ENCODE peak calls at places on chromosome 18, in five cellular contexts. B is pancreas; F is aorta; K is activated T-cell treated with anti-CD3 and anti-CD28 coated beads, Interleukin-2, amount 50 U/mL, for 4 hours; J is heart right ventricle. N is an unnamed sample.

GRCh38 chr18:74579704-74580103 is 18.0 kb upstream of the ZNF407 start:
- ATAC-seq in F (no peak), B (no peak), K (no peak), J (no peak), N (no peak)

GRCh38 chr18:31241425-31241824 is 76.5 kb upstream of the DSG1 start:
- ATAC-seq in J (no peak), F (no peak), K (no peak), B (peak; percentile 46), N (no peak)

GRCh38 chr18:45901654-45902210 is 65.4 kb downstream of the EPG5 start:
- ATAC-seq in B (no peak), K (no peak), J (no peak), F (no peak), N (no peak)

GRCh38 chr18:62248313-62248712 is 61.3 kb downstream of the RELCH start:
- ATAC-seq in B (no peak), J (no peak), F (no peak), K (no peak), N (no peak)

GRCh38 chr18:55234366-55235093 is 275.3 kb upstream of the CCDC68 start:
- ATAC-seq in F (peak; percentile 89), J (peak; percentile 59), K (peak; percentile 46), B (peak; percentile 99), N (peak; percentile 84)

GRCh38 chr18:27662537-27662936 is 477.4 kb upstream of the CHST9 start:
- ATAC-seq in B (no peak), F (no peak), K (no peak), J (no peak), N (no peak)

GRCh38 chr18:43587538-43588153 is 310.4 kb upstream of the SYT4 start:
- ATAC-seq in F (no peak), K (no peak), B (peak; percentile 84), J (no peak), N (no peak)

GRCh38 chr18:59388180-59388579 is 29.1 kb upstream of the LMAN1 start:
- ATAC-seq in B (no peak), K (no peak), F (no peak), J (no peak), N (no peak)

GRCh38 chr18:50203801-50204604 is 9.1 kb upstream of the MYO5B start:
- ATAC-seq in F (no peak), B (peak; percentile 95), K (no peak), J (peak; percentile 43), N (no peak)

GRCh38 chr18:31490838-31491237 is 7.1 kb upstream of the DSG2 start:
- ATAC-seq in B (peak; percentile 33), J (no peak), F (no peak), K (no peak), N (no peak)

GRCh38 chr18:3810271-3810670 is 360.3 kb downstream of the TGIF1 start:
- ATAC-seq in B (no peak), J (no peak), F (no peak), K (no peak), N (no peak)

GRCh38 chr18:51266736-51267135 is 69.3 kb upstream of the MEX3C start:
- ATAC-seq in J (no peak), B (no peak), K (no peak), F (no peak), N (no peak)

GRCh38 chr18:2588666-2589344 is 17.4 kb downstream of the NDC80 start:
- ATAC-seq in J (no peak), F (no peak), B (peak; percentile 34), K (no peak), N (no peak)

GRCh38 chr18:31329787-31330438 is 12.0 kb downstream of the DSG1 start:
- ATAC-seq in B (no peak), J (no peak), K (no peak), F (no peak), N (no peak)

GRCh38 chr18:62506495-62507143 is 16.2 kb upstream of the ZCCHC2 start:
- ATAC-seq in J (no peak), B (peak; percentile 73), F (no peak), K (no peak), N (no peak)

GRCh38 chr18:7789853-7790552 is 222.9 kb downstream of the PTPRM start:
- ATAC-seq in K (no peak), F (no peak), J (no peak), B (peak; percentile 83), N (no peak)

GRCh38 chr18:36181386-36181785 is 5.9 kb upstream of the MOCOS start:
- ATAC-seq in J (no peak), B (no peak), K (no peak), F (no peak), N (no peak)

GRCh38 chr18:5546660-5547059 is 2.9 kb upstream of the EPB41L3 start:
- ATAC-seq in F (no peak), B (peak; percentile 59), J (peak; percentile 45), K (no peak), N (no peak)

GRCh38 chr18:57798713-57799373 is 4.3 kb downstream of the ATP8B1 start:
- ATAC-seq in B (no peak), F (no peak), K (no peak), J (no peak), N (no peak)

GRCh38 chr18:42187611-42188378 is 232.8 kb downstream of the PIK3C3 start:
- ATAC-seq in B (no peak), F (no peak), J (no peak), K (no peak), N (peak; percentile 52)

GRCh38 chr18:23401400-23402347 is 51.4 kb upstream of the RIOK3 start:
- ATAC-seq in J (no peak), B (peak; percentile 65), K (no peak), F (no peak), N (no peak)

GRCh38 chr18:8279348-8279747 is 329.9 kb upstream of the RAB12 start:
- ATAC-seq in F (no peak), K (no peak), B (peak; percentile 4), J (no peak), N (no peak)

GRCh38 chr18:51425889-51426288 is 228.4 kb upstream of the MEX3C start:
- ATAC-seq in K (peak; percentile 42), B (no peak), F (peak; percentile 48), J (no peak), N (peak; percentile 65)

GRCh38 chr18:21997207-21998143 is 171.9 kb upstream of the GATA6 start:
- ATAC-seq in B (peak; percentile 91), J (peak; percentile 60), F (peak; percentile 47), K (peak; percentile 40), N (no peak)

GRCh38 chr18:35178260-35178659 is 62.6 kb upstream of the ZNF397 start:
- ATAC-seq in K (peak; percentile 57), J (no peak), B (no peak), F (no peak), N (no peak)

GRCh38 chr18:9123520-9123919 is 13.1 kb upstream of the ANKRD12 start:
- ATAC-seq in B (no peak), F (no peak), J (no peak), K (no peak), N (no peak)

GRCh38 chr18:62737474-62737873 is 22.1 kb downstream of the PHLPP1 start:
- ATAC-seq in J (no peak), F (no peak), B (no peak), K (no peak), N (no peak)

GRCh38 chr18:10442551-10442971 is 11.9 kb upstream of the APCDD1 start:
- ATAC-seq in K (no peak), B (peak; percentile 62), J (no peak), F (no peak), N (no peak)

GRCh38 chr18:2918761-2919550 is 72.2 kb downstream of the EMILIN2 start:
- ATAC-seq in K (no peak), F (no peak), J (no peak), B (no peak), N (no peak)

GRCh38 chr18:36314098-36314497 is 16.6 kb downstream of the FHOD3 start:
- ATAC-seq in J (no peak), B (no peak), K (no peak), F (peak; percentile 63), N (no peak)

GRCh38 chr18:6406910-6407470 is 7.7 kb downstream of the L3MBTL4 start:
- ATAC-seq in J (no peak), K (no peak), B (no peak), F (no peak), N (no peak)

GRCh38 chr18:23627325-23627724 is 35.4 kb downstream of the ANKRD29 start:
- ATAC-seq in K (no peak), B (peak; percentile 80), F (no peak), J (no peak), N (no peak)